ENCODE peak calls at places on chromosomes 16 and 17, in six cellular contexts. K is NCI-H1092 treated with DMSO at 0.1 percent for 48 hours; N is fibroblast of pulmonary artery; B is stimulated activated CD8-positive, alpha-beta memory T cell treated with anti-CD3 and anti-CD28 coated beads, Interleukin-12 subunit alpha, Interleukin-12 subunit beta, amount 100 ng/mL, for 4 hours; U is renal cortical epithelial cell; M is MCF 10A. I is an unnamed sample.

GRCh38 chr17:39774043-39774442 is 36.3 kb downstream of the GRB7 start:
- DNase-seq in K (no peak), N (no peak), B (no peak), U (no peak), M (peak; percentile 17), I (peak; percentile 40)

GRCh38 chr17:59791603-59792457 is 84.4 kb downstream of the VMP1 start:
- DNase-seq in K (no peak), N (peak; percentile 95), B (no peak), U (peak; percentile 18), M (no peak), I (no peak)

GRCh38 chr16:21300309-21301167 is 22.4 kb upstream of the CRYM start:
- DNase-seq in K (peak; percentile 89), N (peak; percentile 100), B (no peak), U (peak; percentile 100), M (peak; percentile 100), I (peak; percentile 100)

GRCh38 chr17:40559016-40559853 is 6.0 kb downstream of the CCR7 start:
- DNase-seq in K (no peak), N (peak; percentile 47), B (no peak), U (no peak), M (no peak), I (no peak)

GRCh38 chr16:672851-673250 is 2.6 kb upstream of the RHBDL1 start:
- DNase-seq in K (no peak), N (no peak), B (no peak), U (no peak), M (no peak), I (no peak)

GRCh38 chr17:27218719-27219488 is 75.0 kb upstream of the WSB1 start:
- DNase-seq in K (no peak), N (no peak), B (no peak), U (no peak), M (no peak), I (no peak)

GRCh38 chr16:58098207-58099096 is 30.7 kb downstream of the CFAP20 start:
- DNase-seq in K (peak; percentile 1), N (peak; percentile 14), B (no peak), U (peak; percentile 25), M (peak; percentile 60), I (peak; percentile 38)

GRCh38 chr17:63702223-63702577 is 2.3 kb upstream of the LIMD2 start:
- DNase-seq in K (no peak), N (no peak), B (peak; percentile 33), U (no peak), M (no peak), I (no peak)

GRCh38 chr16:52022177-52022576 is 524.8 kb downstream of the TOX3 start:
- DNase-seq in K (no peak), N (no peak), B (no peak), U (no peak), M (no peak), I (no peak)

GRCh38 chr17:37488009-37488604 is 1.6 kb upstream of the DUSP14 start:
- DNase-seq in K (peak; percentile 40), N (peak; percentile 96), B (no peak), U (peak; percentile 99), M (peak; percentile 88), I (peak; percentile 95)

GRCh38 chr16:88657371-88657770 is 5.5 kb downstream of the MVD start:
- DNase-seq in K (no peak), N (no peak), B (no peak), U (no peak), M (no peak), I (no peak)

GRCh38 chr17:36722121-36722902 is 120.9 kb downstream of the MRM1 start:
- DNase-seq in K (peak; percentile 93), N (peak; percentile 17), B (peak; percentile 68), U (no peak), M (no peak), I (no peak)

GRCh38 chr16:866252-866651 is 65.7 kb upstream of the GNG13 start:
- DNase-seq in K (no peak), N (no peak), B (no peak), U (no peak), M (no peak), I (no peak)

GRCh38 chr16:22055881-22056280 is 36.5 kb upstream of the VWA3A start:
- DNase-seq in K (no peak), N (no peak), B (no peak), U (no peak), M (no peak), I (no peak)

GRCh38 chr16:89308391-89309333 is 91.2 kb downstream of the ZNF778 start:
- DNase-seq in K (no peak), N (no peak), B (no peak), U (no peak), M (no peak), I (no peak)

GRCh38 chr17:17824780-17825614 is 11.8 kb downstream of the SREBF1 start:
- DNase-seq in K (no peak), N (no peak), B (no peak), U (no peak), M (no peak), I (no peak)

GRCh38 chr17:70321388-70321787 is 152.1 kb downstream of the KCNJ2 start:
- DNase-seq in K (no peak), N (no peak), B (no peak), U (no peak), M (no peak), I (no peak)

GRCh38 chr16:69741951-69742904 is 12.5 kb downstream of the NOB1 start:
- DNase-seq in K (no peak), N (peak; percentile 61), B (no peak), U (peak; percentile 73), M (peak; percentile 91), I (no peak)

GRCh38 chr16:23302045-23302956 is at the start of gene SCNN1B:
- DNase-seq in K (no peak), N (no peak), B (no peak), U (no peak), M (no peak), I (no peak)

GRCh38 chr17:45302649-45303173 is 14.1 kb downstream of the MAP3K14 start:
- DNase-seq in K (no peak), N (peak; percentile 82), B (peak; percentile 14), U (no peak), M (no peak), I (no peak)

GRCh38 chr16:84933774-84934571 is 77.4 kb downstream of the ZDHHC7 start:
- DNase-seq in K (no peak), N (no peak), B (no peak), U (no peak), M (no peak), I (no peak)

GRCh38 chr17:50274945-50275221 is 617 bp downstream of the TMEM92 start:
- DNase-seq in K (no peak), N (no peak), B (no peak), U (no peak), M (no peak), I (no peak)

GRCh38 chr17:67942810-67943209 is 53.5 kb downstream of the C17orf58 start:
- DNase-seq in K (no peak), N (peak; percentile 36), B (no peak), U (no peak), M (peak; percentile 15), I (peak; percentile 3)

GRCh38 chr17:44144966-44145739 is 3.4 kb downstream of the HROB start:
- DNase-seq in K (no peak), N (peak; percentile 27), B (no peak), U (no peak), M (peak; percentile 75), I (peak; percentile 28)

GRCh38 chr17:54085020-54085419 is 262.3 kb downstream of the KIF2B start:
- DNase-seq in K (no peak), N (peak; percentile 0), B (no peak), U (no peak), M (no peak), I (no peak)

GRCh38 chr17:10756604-10757003 is 26.8 kb upstream of the TMEM220 start:
- DNase-seq in K (no peak), N (no peak), B (no peak), U (no peak), M (no peak), I (no peak)

GRCh38 chr16:30119428-30119827 is 3.6 kb downstream of the MAPK3 start:
- DNase-seq in K (no peak), N (peak; percentile 30), B (no peak), U (no peak), M (no peak), I (peak; percentile 20)

GRCh38 chr17:40561871-40562611 is 3.2 kb downstream of the CCR7 start:
- DNase-seq in K (no peak), N (no peak), B (no peak), U (no peak), M (no peak), I (no peak)

GRCh38 chr17:17535957-17536356 is 39.8 kb upstream of the RASD1 start:
- DNase-seq in K (no peak), N (peak; percentile 21), B (no peak), U (peak; percentile 6), M (peak; percentile 36), I (peak; percentile 27)

GRCh38 chr17:82273327-82274133 is at the start of gene CSNK1D:
- DNase-seq in K (peak; percentile 87), N (peak; percentile 83), B (peak; percentile 91), U (peak; percentile 47), M (peak; percentile 88), I (peak; percentile 55)

GRCh38 chr17:1907216-1907631 is 77.4 kb downstream of the RPA1 start:
- DNase-seq in K (no peak), N (no peak), B (no peak), U (no peak), M (no peak), I (no peak)

GRCh38 chr17:29076722-29077121 is 33.8 kb downstream of the PIPOX start:
- DNase-seq in K (no peak), N (no peak), B (no peak), U (peak; percentile 6), M (no peak), I (no peak)

GRCh38 chr16:21663889-21664647 is at the start of gene OTOA:
- DNase-seq in K (no peak), N (no peak), B (peak; percentile 10), U (no peak), M (no peak), I (no peak)

GRCh38 chr17:31531336-31532160 is 140.1 kb downstream of the RAB11FIP4 start:
- DNase-seq in K (no peak), N (no peak), B (no peak), U (no peak), M (no peak), I (no peak)